ENCODE peak calls at places on chromosomes 13 and 19, in seven cellular contexts. Q is SIG-M5; A is ascending aorta; K is cardiac fibroblast; E is activated CD4-positive, CD25-positive, alpha-beta regulatory T cell treated with anti-CD3 and anti-CD28 coated beads, Interleukin-2, amount 50 U/mL, for 16 hours; C is ELR; F is stimulated activated naive CD8-positive, alpha-beta T cell treated with anti-CD3 and anti-CD28 coated beads, Interleukin-15, Interleukin-2, amounts not matched to agents 100 U/mL and 50 U/mL, for 24 hours. Z is an unnamed sample.

GRCh38 chr13:111210082-111210481 is 95.0 kb downstream of the ARHGEF7 start:
- DNase-seq in E (no peak), C (no peak), A (no peak), K (no peak), Q (no peak), F (no peak), Z (no peak)

GRCh38 chr19:7255119-7255518 is 39.1 kb downstream of the INSR start:
- DNase-seq in Q (no peak), E (no peak), A (no peak), F (no peak), C (no peak), K (no peak), Z (no peak)

GRCh38 chr19:43595605-43595998 is 332 bp downstream of the IRGQ start:
- DNase-seq in C (no peak), E (no peak), A (no peak), K (no peak), F (peak), Q (no peak), Z (no peak)

GRCh38 chr13:57624565-57625435 is 6.7 kb upstream of the PCDH17 start:
- DNase-seq in K (peak), E (no peak), C (peak), Q (peak), F (peak), A (no peak), Z (no peak)

GRCh38 chr13:92967923-92968322 is 258.7 kb upstream of the GPC6 start:
- DNase-seq in Q (no peak), A (no peak), K (peak), F (no peak), C (peak), E (no peak), Z (no peak)

GRCh38 chr13:43684947-43685725 is 101.6 kb downstream of the ENOX1 start:
- DNase-seq in F (no peak), C (no peak), E (no peak), K (no peak), Q (no peak), A (no peak), Z (no peak)

GRCh38 chr19:294819-295686 is 3.9 kb upstream of the PLPP2 start:
- DNase-seq in F (peak), K (peak), A (no peak), E (no peak), C (peak), Q (no peak), Z (no peak)

GRCh38 chr13:49652691-49653305 is 24.5 kb downstream of the ARL11 start:
- DNase-seq in E (no peak), A (no peak), Q (no peak), C (peak), F (peak), K (peak), Z (no peak)

GRCh38 chr19:28170066-28170465 is 1042.9 kb downstream of the UQCRFS1 start:
- DNase-seq in Q (no peak), A (no peak), F (no peak), C (no peak), K (no peak), E (no peak), Z (no peak)

GRCh38 chr13:65555973-65556372 is 1674.2 kb downstream of the PCDH9 start:
- DNase-seq in C (no peak), Q (no peak), K (no peak), F (no peak), A (no peak), E (no peak), Z (no peak)

GRCh38 chr19:884420-885211 is 8.4 kb downstream of the MED16 start:
- DNase-seq in A (no peak), C (no peak), F (no peak), E (no peak), K (no peak), Q (no peak), Z (no peak)

GRCh38 chr13:41458939-41459753 is 1.8 kb downstream of the RGCC start:
- DNase-seq in K (peak), A (no peak), E (peak), F (peak), Q (peak), C (peak), Z (no peak)

GRCh38 chr13:40960721-40961120 is 58.4 kb downstream of the ELF1 start:
- DNase-seq in F (no peak), K (no peak), A (no peak), E (no peak), Q (no peak), C (no peak), Z (no peak)

GRCh38 chr13:33761744-33762143 is 56.2 kb upstream of the RFC3 start:
- DNase-seq in C (peak), F (no peak), Q (no peak), K (peak), A (no peak), E (no peak), Z (no peak)

GRCh38 chr19:51027126-51027806 is 850 bp upstream of the KLK11 start:
- DNase-seq in C (no peak), Q (no peak), E (no peak), K (no peak), F (no peak), A (no peak), Z (no peak)

GRCh38 chr13:87280139-87280538 is 391.0 kb upstream of the SLITRK5 start:
- DNase-seq in E (no peak), Q (no peak), F (no peak), K (no peak), A (no peak), C (peak), Z (no peak)

GRCh38 chr13:113947321-113948033 is 26.4 kb downstream of the C13orf46 start:
- DNase-seq in A (no peak), Q (no peak), F (no peak), E (no peak), K (peak), C (peak), Z (no peak)

GRCh38 chr19:10553943-10554381 is 10.3 kb downstream of the ATG4D start:
- DNase-seq in K (no peak), C (no peak), A (no peak), F (peak), E (no peak), Q (no peak), Z (no peak)

Z was measured in GM12864.